ENCODE peak calls at places on chromosomes 12 and 14, in four cellular contexts. T, O, K and P are unnamed samples.

GRCh38 chr14:93952829-93953228 is 23.5 kb downstream of the ASB2 start:
- DNase-seq in T (no peak), O (no peak), K (no peak), P (no peak)

GRCh38 chr14:74240794-74241610 is 1.8 kb downstream of the VSX2 start:
- DNase-seq in T (peak), O (no peak), K (peak), P (no peak)

GRCh38 chr14:61812347-61813100 is 50.3 kb downstream of the SNAPC1 start:
- DNase-seq in T (peak), O (no peak), K (peak), P (peak)

GRCh38 chr14:79641371-79641770 is 569.9 kb downstream of the DIO2 start:
- DNase-seq in T (no peak), O (no peak), K (no peak), P (no peak)

GRCh38 chr12:50088577-50089335 is 3.6 kb downstream of the SMARCD1 start:
- DNase-seq in T (no peak), O (peak), K (peak), P (no peak)

GRCh38 chr14:74893614-74894091 is 11.9 kb downstream of the DLST start:
- DNase-seq in T (no peak), O (no peak), K (no peak), P (no peak)

GRCh38 chr12:109277255-109277898 is 31.7 kb downstream of the FOXN4 start:
- DNase-seq in T (no peak), O (no peak), K (no peak), P (no peak)

GRCh38 chr14:59707778-59708635 is 131.4 kb upstream of the CCDC175 start:
- DNase-seq in T (no peak), O (no peak), K (no peak), P (no peak)

GRCh38 chr12:42422785-42423184 is 96.8 kb downstream of the PPHLN1 start:
- DNase-seq in T (no peak), O (no peak), K (no peak), P (no peak)

GRCh38 chr12:25130741-25131188 is 64.2 kb downstream of the DNAI7 start:
- DNase-seq in T (no peak), O (no peak), K (peak), P (peak)

GRCh38 chr12:63036216-63036973 is 101.4 kb upstream of the PPM1H start:
- DNase-seq in T (no peak), O (no peak), K (no peak), P (no peak)

GRCh38 chr12:56220611-56221232 is 1.0 kb downstream of the RNF41 start:
- DNase-seq in T (no peak), O (peak), K (peak), P (peak)

GRCh38 chr14:92780444-92780843 is 13.7 kb upstream of the GOLGA5 start:
- DNase-seq in T (no peak), O (no peak), K (no peak), P (no peak)

GRCh38 chr12:85794551-85794950 is 41.7 kb downstream of the RASSF9 start:
- DNase-seq in T (no peak), O (no peak), K (no peak), P (peak)

GRCh38 chr12:106145539-106146447 is 7.0 kb upstream of the NUAK1 start:
- DNase-seq in T (peak), O (no peak), K (no peak), P (no peak)

GRCh38 chr12:121784460-121784859 is 9.0 kb downstream of the RHOF start:
- DNase-seq in T (no peak), O (peak), K (peak), P (no peak)

GRCh38 chr12:34391771-34392581 is 369.7 kb downstream of the ALG10 start:
- DNase-seq in T (no peak), O (no peak), K (no peak), P (no peak)

GRCh38 chr14:101821528-101821927 is 60.0 kb downstream of the PPP2R5C start:
- DNase-seq in T (no peak), O (no peak), K (no peak), P (no peak)

GRCh38 chr12:6708968-6709394 is 8.4 kb upstream of the PIANP start:
- DNase-seq in T (no peak), O (no peak), K (no peak), P (no peak)

DNA sequence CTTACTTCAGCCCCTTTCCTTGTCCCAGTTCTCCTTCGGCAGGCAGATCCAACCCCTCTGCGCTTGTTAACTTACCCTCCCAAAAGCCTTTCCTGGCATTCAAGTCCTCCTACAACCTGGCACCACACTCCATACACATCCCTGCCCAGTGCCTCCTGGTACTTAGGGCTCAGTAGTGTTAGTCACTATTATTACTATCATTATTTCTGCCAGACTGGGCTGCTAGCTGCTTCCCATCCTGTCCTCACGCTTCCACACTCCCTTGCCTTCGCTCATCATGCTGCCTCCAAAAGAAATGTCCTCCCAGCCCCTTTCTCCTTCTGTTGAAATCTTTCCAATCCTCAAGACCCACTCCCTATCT is 1.6 kb upstream of the HDAC7 start:
- DNase-seq in T (no peak), O (no peak), K (no peak), P (no peak)
- H2BK12ac ChIP-seq in T (no peak), O (peak), K (peak), P (no peak)

DNA sequence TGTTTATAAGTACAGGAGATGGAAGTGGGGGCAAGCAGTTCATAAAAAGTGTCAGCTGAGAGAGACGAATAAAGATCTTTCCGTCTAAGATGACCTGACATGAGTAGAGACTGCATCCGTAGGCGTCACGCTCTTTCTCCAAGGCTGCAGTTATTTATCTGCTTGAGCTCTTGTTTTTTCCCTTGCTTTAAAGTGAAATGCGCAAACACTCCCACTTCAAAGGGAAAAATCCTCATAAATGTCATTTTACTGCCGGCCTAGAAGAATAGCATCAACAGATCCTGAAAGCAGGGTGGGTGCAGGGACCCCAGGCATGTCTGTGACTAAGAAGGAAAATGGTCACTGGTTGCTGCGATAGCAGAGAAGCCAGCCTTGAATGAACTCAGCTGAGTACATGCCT is 647.4 kb downstream of the MED13L start:
- DNase-seq in T (no peak), O (no peak), K (no peak), P (no peak)
- H2BK12ac ChIP-seq in T (no peak), O (no peak), K (no peak), P (no peak)

GRCh38 chr12:124140889-124141550 is 153.9 kb upstream of the RFLNA start:
- DNase-seq in T (peak), O (no peak), K (no peak), P (no peak)
- H2BK12ac ChIP-seq in T (no peak), O (no peak), K (no peak), P (no peak)

GRCh38 chr12:113725557-113725876 is 240.6 kb downstream of the RBM19 start:
- DNase-seq in T (no peak), O (no peak), K (no peak), P (no peak)
- H2BK12ac ChIP-seq in T (no peak), O (no peak), K (no peak), P (no peak)